ENCODE peak calls at places on chromosomes 2 and 18, in six cellular contexts. B is kidney, U is IMR-90, E is right atrium auricular region, Z is dorsolateral prefrontal cortex, M is ovary. T is an unnamed sample.

GRCh38 chr2:71849603-71850305 is 297.9 kb downstream of the CYP26B1 start:
- DNase-seq in M (no peak), E (peak; percentile 43), B (no peak), Z (no peak), U (no peak), T (no peak)

GRCh38 chr2:197445746-197446145 is 7.6 kb upstream of the COQ10B start:
- DNase-seq in U (no peak), M (no peak), B (no peak), Z (no peak), E (no peak), T (no peak)

GRCh38 chr2:199850250-199850717 is 708 bp downstream of the FTCDNL1 start:
- DNase-seq in Z (no peak), U (no peak), M (no peak), E (no peak), B (no peak), T (no peak)

GRCh38 chr2:173997269-173997668 is 32.1 kb upstream of the SP3 start:
- DNase-seq in B (peak; percentile 74), M (peak; percentile 45), Z (no peak), E (peak; percentile 95), U (peak; percentile 45), T (no peak)

GRCh38 chr2:40401896-40402295 is 50.0 kb downstream of the SLC8A1 start:
- DNase-seq in U (peak; percentile 94), Z (no peak), B (no peak), E (no peak), M (no peak), T (no peak)

GRCh38 chr2:160140471-160140870 is 59.6 kb downstream of the ITGB6 start:
- DNase-seq in B (no peak), E (no peak), M (no peak), Z (no peak), U (peak; percentile 21), T (no peak)

GRCh38 chr18:25278415-25278814 is 73.6 kb downstream of the ZNF521 start:
- DNase-seq in Z (no peak), E (no peak), M (no peak), B (no peak), U (peak; percentile 13), T (no peak)

GRCh38 chr2:123532999-123533398 is 492.1 kb upstream of the CNTNAP5 start:
- DNase-seq in M (no peak), B (no peak), E (no peak), Z (no peak), U (no peak), T (no peak)

GRCh38 chr18:33611525-33612135 is 33.6 kb downstream of the ASXL3 start:
- DNase-seq in E (no peak), Z (no peak), M (no peak), B (no peak), U (no peak), T (no peak)

GRCh38 chr2:75466708-75467311 is 93.9 kb downstream of the EVA1A start:
- DNase-seq in Z (no peak), E (no peak), U (peak; percentile 15), B (no peak), M (no peak), T (no peak)

GRCh38 chr2:121257476-121257831 is 27.5 kb downstream of the TFCP2L1 start:
- DNase-seq in U (no peak), M (no peak), B (no peak), E (no peak), Z (no peak), T (no peak)

GRCh38 chr2:37632310-37632709 is 39.1 kb downstream of the CDC42EP3 start:
- DNase-seq in Z (no peak), E (no peak), U (peak; percentile 49), B (no peak), M (no peak), T (no peak)

GRCh38 chr2:213187833-213188532 is 36.6 kb upstream of the IKZF2 start:
- DNase-seq in M (no peak), U (peak; percentile 60), E (no peak), Z (no peak), B (no peak), T (no peak)

GRCh38 chr2:7835693-7836680 is 845.9 kb upstream of the ID2 start:
- DNase-seq in Z (no peak), E (no peak), U (no peak), M (no peak), B (no peak), T (no peak)

GRCh38 chr2:45459860-45460259 is 151.2 kb downstream of the SRBD1 start:
- DNase-seq in M (no peak), E (no peak), U (no peak), B (no peak), Z (no peak), T (no peak)
- H3K27ac ChIP-seq in M (no peak overlapping the region), E (no peak overlapping the region), U (no peak overlapping the region), B (no peak overlapping the region), Z (no peak overlapping the region), T (no peak overlapping the region)

GRCh38 chr2:230643576-230644291 is 68.9 kb upstream of the CAB39 start:
- DNase-seq in U (no peak), Z (no peak), E (peak; percentile 69), M (no peak), B (no peak), T (no peak)
- H3K27ac ChIP-seq in U (no peak overlapping the region), Z (peak overlapping the region; percentile 7), E (no peak overlapping the region), M (no peak overlapping the region), B (no peak overlapping the region), T (peak overlapping the region; percentile 73)

GRCh38 chr2:63822478-63822877 is 19.2 kb upstream of the UGP2 start:
- DNase-seq in B (no peak), Z (no peak), U (no peak), M (no peak), E (no peak), T (no peak)
- H3K27ac ChIP-seq in B (no peak overlapping the region), Z (no peak overlapping the region), U (no peak overlapping the region), M (no peak overlapping the region), E (no peak overlapping the region), T (no peak overlapping the region)

GRCh38 chr2:240456607-240457222 is 21.3 kb downstream of the GPC1 start:
- DNase-seq in U (no peak), B (peak; percentile 73), E (no peak), M (no peak), Z (no peak), T (no peak)
- H3K27ac ChIP-seq in U (no peak overlapping the region), B (no peak overlapping the region), E (no peak overlapping the region), M (peak overlapping the region; percentile 70), Z (peak overlapping the region; percentile 73), T (no peak overlapping the region)

GRCh38 chr2:17853799-17854198 is 24.7 kb upstream of the KCNS3 start:
- DNase-seq in E (no peak), M (no peak), U (no peak), B (no peak), Z (no peak), T (no peak)

GRCh38 chr2:17845806-17846205 is 29.5 kb downstream of the MSGN1 start:
- DNase-seq in Z (no peak), U (no peak), E (no peak), M (no peak), B (no peak), T (no peak)

GRCh38 chr2:17851731-17852585 is 26.5 kb upstream of the KCNS3 start:
- DNase-seq in U (peak; percentile 69), Z (peak; percentile 24), B (peak; percentile 52), M (no peak), E (no peak), T (no peak)

GRCh38 chr2:17849260-17849659 is 29.2 kb upstream of the KCNS3 start:
- DNase-seq in M (no peak), B (no peak), U (no peak), E (no peak), Z (no peak), T (no peak)

GRCh38 chr2:17850151-17850550 is 28.3 kb upstream of the KCNS3 start:
- DNase-seq in Z (no peak), U (no peak), M (no peak), B (no peak), E (no peak), T (no peak)
- H3K27ac ChIP-seq in Z (no peak overlapping the region), U (no peak overlapping the region), M (no peak overlapping the region), B (no peak overlapping the region), E (no peak overlapping the region), T (no peak overlapping the region)

DNA sequence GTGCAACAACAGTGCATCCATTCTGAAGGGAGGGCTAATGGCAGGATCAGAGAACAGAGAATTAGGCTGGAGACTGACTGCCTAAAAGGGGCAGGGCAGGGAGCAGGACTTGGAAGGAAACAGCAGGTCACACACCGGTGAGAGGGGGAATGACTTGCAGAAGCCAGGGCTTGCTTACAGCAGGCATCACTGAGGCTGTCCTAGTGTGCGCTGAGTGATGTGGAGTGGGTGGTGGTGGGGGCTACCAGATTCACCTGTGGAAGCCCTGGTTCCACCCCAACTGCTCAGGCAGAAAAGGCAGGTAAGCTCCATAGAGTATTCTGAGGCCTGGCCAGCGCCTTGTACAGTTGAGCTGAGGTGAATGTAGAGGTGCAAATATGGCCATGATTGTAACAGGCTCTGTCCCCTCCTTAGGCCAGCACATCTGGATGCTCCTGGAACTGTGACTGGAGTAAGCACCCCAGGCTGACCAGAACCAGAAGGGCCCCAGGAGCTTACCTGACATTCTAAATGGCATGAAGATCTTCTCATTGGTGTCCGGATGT is 49.4 kb downstream of the SFXN5 start:
- DNase-seq in M (no peak), B (no peak), U (no peak), Z (no peak), E (peak; percentile 34), T (no peak)
- H3K27ac ChIP-seq in M (no peak overlapping the region), B (peak overlapping the region; percentile 46), U (no peak overlapping the region), Z (peak overlapping the region; percentile 53), E (no peak overlapping the region), T (no peak overlapping the region)

GRCh38 chr18:49726564-49726963 is 86.8 kb downstream of the ACAA2 start:
- DNase-seq in E (no peak), Z (no peak), U (peak; percentile 13), M (no peak), B (no peak), T (no peak)
- H3K27ac ChIP-seq in E (no peak overlapping the region), Z (no peak overlapping the region), U (peak overlapping the region; percentile 58), M (no peak overlapping the region), B (no peak overlapping the region), T (no peak overlapping the region)